ENCODE peak calls at places on chromosomes 2 and 18, in eight cellular contexts. One of them, this sample, is unnamed.

GRCh38 chr18:48846423-48846932 is 104.3 kb downstream of the SMAD7 start:
- DNase-seq in NCI-H1436: no peak
- DNase-seq in HL-60: no peak
- DNase-seq in retinal pigment epithelial cell: no peak
- DNase-seq in activated T-cell treated with anti-CD3 and anti-CD28 coated beads, Interleukin-2, amount 50 U/mL, for 1 hour: no peak
- DNase-seq in AG04449: no peak
- DNase-seq in activated B cell treated with CpG ODN at 0.5 μM for 24 hours: no peak
- DNase-seq in HCEC 1CT: no peak
- DNase-seq in this sample: no peak

GRCh38 chr2:189821953-189822748 is 37.9 kb downstream of the PMS1 start:
- DNase-seq in NCI-H1436: no peak
- DNase-seq in activated B cell treated with CpG ODN at 0.5 μM for 24 hours: no peak
- DNase-seq in activated T-cell treated with anti-CD3 and anti-CD28 coated beads, Interleukin-2, amount 50 U/mL, for 1 hour: no peak
- DNase-seq in AG04449: peak; percentile 46
- DNase-seq in HL-60: no peak
- DNase-seq in retinal pigment epithelial cell: peak; percentile 31
- DNase-seq in HCEC 1CT: peak; percentile 63
- DNase-seq in this sample: no peak

GRCh38 chr2:159968282-159968900 is 94.0 kb downstream of the PLA2R1 start:
- DNase-seq in activated B cell treated with CpG ODN at 0.5 μM for 24 hours: no peak
- DNase-seq in retinal pigment epithelial cell: peak; percentile 34
- DNase-seq in NCI-H1436: peak; percentile 72
- DNase-seq in activated T-cell treated with anti-CD3 and anti-CD28 coated beads, Interleukin-2, amount 50 U/mL, for 1 hour: no peak
- DNase-seq in HCEC 1CT: peak; percentile 36
- DNase-seq in HL-60: no peak
- DNase-seq in AG04449: no peak
- DNase-seq in this sample: peak; percentile 4

GRCh38 chr2:238793351-238793750 is 54.5 kb upstream of the TWIST2 start:
- DNase-seq in HCEC 1CT: peak; percentile 68
- DNase-seq in activated T-cell treated with anti-CD3 and anti-CD28 coated beads, Interleukin-2, amount 50 U/mL, for 1 hour: no peak
- DNase-seq in retinal pigment epithelial cell: no peak
- DNase-seq in HL-60: no peak
- DNase-seq in AG04449: no peak
- DNase-seq in activated B cell treated with CpG ODN at 0.5 μM for 24 hours: no peak
- DNase-seq in NCI-H1436: no peak
- DNase-seq in this sample: no peak

GRCh38 chr2:187008111-187008510 is 159.1 kb upstream of the ZSWIM2 start:
- DNase-seq in activated B cell treated with CpG ODN at 0.5 μM for 24 hours: no peak
- DNase-seq in HL-60: no peak
- DNase-seq in NCI-H1436: no peak
- DNase-seq in activated T-cell treated with anti-CD3 and anti-CD28 coated beads, Interleukin-2, amount 50 U/mL, for 1 hour: no peak
- DNase-seq in retinal pigment epithelial cell: peak; percentile 31
- DNase-seq in AG04449: no peak
- DNase-seq in HCEC 1CT: peak; percentile 81
- DNase-seq in this sample: no peak

GRCh38 chr18:48662021-48662661 is 123.3 kb downstream of the CTIF start:
- DNase-seq in retinal pigment epithelial cell: no peak
- DNase-seq in AG04449: peak; percentile 33
- DNase-seq in HL-60: peak; percentile 71
- DNase-seq in activated T-cell treated with anti-CD3 and anti-CD28 coated beads, Interleukin-2, amount 50 U/mL, for 1 hour: no peak
- DNase-seq in NCI-H1436: no peak
- DNase-seq in activated B cell treated with CpG ODN at 0.5 μM for 24 hours: no peak
- DNase-seq in HCEC 1CT: peak; percentile 64
- DNase-seq in this sample: no peak

GRCh38 chr2:85741811-85742507 is 11.8 kb upstream of the ATOH8 start:
- DNase-seq in AG04449: peak; percentile 88
- DNase-seq in HCEC 1CT: peak; percentile 86
- DNase-seq in activated T-cell treated with anti-CD3 and anti-CD28 coated beads, Interleukin-2, amount 50 U/mL, for 1 hour: no peak
- DNase-seq in NCI-H1436: no peak
- DNase-seq in retinal pigment epithelial cell: peak; percentile 61
- DNase-seq in activated B cell treated with CpG ODN at 0.5 μM for 24 hours: no peak
- DNase-seq in HL-60: no peak
- DNase-seq in this sample: no peak

GRCh38 chr18:33517950-33518349 is 60.1 kb upstream of the ASXL3 start:
- DNase-seq in activated T-cell treated with anti-CD3 and anti-CD28 coated beads, Interleukin-2, amount 50 U/mL, for 1 hour: no peak
- DNase-seq in HCEC 1CT: no peak
- DNase-seq in NCI-H1436: no peak
- DNase-seq in activated B cell treated with CpG ODN at 0.5 μM for 24 hours: no peak
- DNase-seq in AG04449: no peak
- DNase-seq in retinal pigment epithelial cell: no peak
- DNase-seq in HL-60: no peak
- DNase-seq in this sample: no peak

GRCh38 chr2:148914463-148914862 is 39.4 kb downstream of the KIF5C start:
- DNase-seq in activated B cell treated with CpG ODN at 0.5 μM for 24 hours: no peak
- DNase-seq in retinal pigment epithelial cell: no peak
- DNase-seq in HCEC 1CT: no peak
- DNase-seq in HL-60: no peak
- DNase-seq in activated T-cell treated with anti-CD3 and anti-CD28 coated beads, Interleukin-2, amount 50 U/mL, for 1 hour: no peak
- DNase-seq in AG04449: no peak
- DNase-seq in NCI-H1436: peak; percentile 90
- DNase-seq in this sample: no peak

GRCh38 chr2:68721482-68722071 is 13.0 kb upstream of the ARHGAP25 start:
- DNase-seq in HL-60: no peak
- DNase-seq in HCEC 1CT: no peak
- DNase-seq in NCI-H1436: no peak
- DNase-seq in retinal pigment epithelial cell: no peak
- DNase-seq in activated T-cell treated with anti-CD3 and anti-CD28 coated beads, Interleukin-2, amount 50 U/mL, for 1 hour: no peak
- DNase-seq in activated B cell treated with CpG ODN at 0.5 μM for 24 hours: no peak
- DNase-seq in AG04449: no peak
- DNase-seq in this sample: no peak

GRCh38 chr2:199455533-199456382 is 2.0 kb downstream of the SATB2 start:
- DNase-seq in HL-60: peak; percentile 66
- DNase-seq in retinal pigment epithelial cell: no peak
- DNase-seq in NCI-H1436: peak; percentile 56
- DNase-seq in HCEC 1CT: no peak
- DNase-seq in activated T-cell treated with anti-CD3 and anti-CD28 coated beads, Interleukin-2, amount 50 U/mL, for 1 hour: no peak
- DNase-seq in activated B cell treated with CpG ODN at 0.5 μM for 24 hours: no peak
- DNase-seq in AG04449: no peak
- DNase-seq in this sample: no peak

GRCh38 chr18:13570856-13571495 is 155.4 kb downstream of the FAM210A start:
- DNase-seq in activated T-cell treated with anti-CD3 and anti-CD28 coated beads, Interleukin-2, amount 50 U/mL, for 1 hour: no peak
- DNase-seq in retinal pigment epithelial cell: no peak
- DNase-seq in activated B cell treated with CpG ODN at 0.5 μM for 24 hours: no peak
- DNase-seq in AG04449: no peak
- DNase-seq in NCI-H1436: no peak
- DNase-seq in HCEC 1CT: no peak
- DNase-seq in HL-60: no peak
- DNase-seq in this sample: no peak

GRCh38 chr2:60821587-60822302 is 59.6 kb upstream of the REL start:
- DNase-seq in NCI-H1436: no peak
- DNase-seq in AG04449: no peak
- DNase-seq in HCEC 1CT: no peak
- DNase-seq in HL-60: no peak
- DNase-seq in retinal pigment epithelial cell: no peak
- DNase-seq in activated T-cell treated with anti-CD3 and anti-CD28 coated beads, Interleukin-2, amount 50 U/mL, for 1 hour: no peak
- DNase-seq in activated B cell treated with CpG ODN at 0.5 μM for 24 hours: no peak
- DNase-seq in this sample: no peak

GRCh38 chr2:120253021-120253882 is 600 bp downstream of the RALB start:
- DNase-seq in NCI-H1436: peak; percentile 46
- DNase-seq in AG04449: peak; percentile 26
- DNase-seq in HL-60: peak; percentile 89
- DNase-seq in retinal pigment epithelial cell: no peak
- DNase-seq in activated T-cell treated with anti-CD3 and anti-CD28 coated beads, Interleukin-2, amount 50 U/mL, for 1 hour: peak; percentile 44
- DNase-seq in HCEC 1CT: peak; percentile 89
- DNase-seq in activated B cell treated with CpG ODN at 0.5 μM for 24 hours: no peak
- DNase-seq in this sample: no peak

GRCh38 chr2:169080250-169081035 is 11.1 kb downstream of the DHRS9 start:
- DNase-seq in activated T-cell treated with anti-CD3 and anti-CD28 coated beads, Interleukin-2, amount 50 U/mL, for 1 hour: no peak
- DNase-seq in AG04449: no peak
- DNase-seq in retinal pigment epithelial cell: no peak
- DNase-seq in HL-60: no peak
- DNase-seq in activated B cell treated with CpG ODN at 0.5 μM for 24 hours: no peak
- DNase-seq in HCEC 1CT: no peak
- DNase-seq in NCI-H1436: no peak
- DNase-seq in this sample: no peak

GRCh38 chr2:179528576-179529069 is 264.0 kb upstream of the SESTD1 start:
- DNase-seq in activated T-cell treated with anti-CD3 and anti-CD28 coated beads, Interleukin-2, amount 50 U/mL, for 1 hour: no peak
- DNase-seq in activated B cell treated with CpG ODN at 0.5 μM for 24 hours: no peak
- DNase-seq in retinal pigment epithelial cell: no peak
- DNase-seq in AG04449: no peak
- DNase-seq in HCEC 1CT: no peak
- DNase-seq in HL-60: no peak
- DNase-seq in NCI-H1436: no peak
- DNase-seq in this sample: no peak

GRCh38 chr2:153477096-153477555 is 1.4 kb downstream of the RPRM start:
- DNase-seq in activated B cell treated with CpG ODN at 0.5 μM for 24 hours: no peak
- DNase-seq in NCI-H1436: peak; percentile 69
- DNase-seq in activated T-cell treated with anti-CD3 and anti-CD28 coated beads, Interleukin-2, amount 50 U/mL, for 1 hour: no peak
- DNase-seq in retinal pigment epithelial cell: no peak
- DNase-seq in HCEC 1CT: no peak
- DNase-seq in HL-60: no peak
- DNase-seq in AG04449: no peak
- DNase-seq in this sample: no peak

GRCh38 chr2:227127236-227127635 is 36.8 kb downstream of the COL4A4 start:
- DNase-seq in HL-60: no peak
- DNase-seq in retinal pigment epithelial cell: no peak
- DNase-seq in AG04449: no peak
- DNase-seq in NCI-H1436: no peak
- DNase-seq in activated T-cell treated with anti-CD3 and anti-CD28 coated beads, Interleukin-2, amount 50 U/mL, for 1 hour: no peak
- DNase-seq in HCEC 1CT: no peak
- DNase-seq in activated B cell treated with CpG ODN at 0.5 μM for 24 hours: no peak
- DNase-seq in this sample: no peak

GRCh38 chr2:118166242-118166641 is 78.0 kb downstream of the INSIG2 start:
- DNase-seq in HL-60: no peak
- DNase-seq in retinal pigment epithelial cell: no peak
- DNase-seq in NCI-H1436: no peak
- DNase-seq in HCEC 1CT: no peak
- DNase-seq in activated T-cell treated with anti-CD3 and anti-CD28 coated beads, Interleukin-2, amount 50 U/mL, for 1 hour: no peak
- DNase-seq in AG04449: no peak
- DNase-seq in activated B cell treated with CpG ODN at 0.5 μM for 24 hours: no peak
- DNase-seq in this sample: no peak

GRCh38 chr18:79411614-79412526 is 16.1 kb downstream of the NFATC1 start:
- DNase-seq in NCI-H1436: no peak
- DNase-seq in activated T-cell treated with anti-CD3 and anti-CD28 coated beads, Interleukin-2, amount 50 U/mL, for 1 hour: peak; percentile 31
- DNase-seq in HCEC 1CT: no peak
- DNase-seq in activated B cell treated with CpG ODN at 0.5 μM for 24 hours: no peak
- DNase-seq in HL-60: no peak
- DNase-seq in AG04449: no peak
- DNase-seq in retinal pigment epithelial cell: no peak
- DNase-seq in this sample: no peak

GRCh38 chr2:85971369-85971768 is 82.6 kb upstream of the ST3GAL5 start:
- DNase-seq in retinal pigment epithelial cell: no peak
- DNase-seq in NCI-H1436: no peak
- DNase-seq in activated T-cell treated with anti-CD3 and anti-CD28 coated beads, Interleukin-2, amount 50 U/mL, for 1 hour: no peak
- DNase-seq in HL-60: no peak
- DNase-seq in HCEC 1CT: peak; percentile 41
- DNase-seq in activated B cell treated with CpG ODN at 0.5 μM for 24 hours: no peak
- DNase-seq in AG04449: peak; percentile 21
- DNase-seq in this sample: no peak

GRCh38 chr2:191302459-191303155 is 57.4 kb downstream of the MYO1B start:
- DNase-seq in activated T-cell treated with anti-CD3 and anti-CD28 coated beads, Interleukin-2, amount 50 U/mL, for 1 hour: no peak
- DNase-seq in NCI-H1436: no peak
- DNase-seq in retinal pigment epithelial cell: no peak
- DNase-seq in activated B cell treated with CpG ODN at 0.5 μM for 24 hours: no peak
- DNase-seq in AG04449: no peak
- DNase-seq in HCEC 1CT: no peak
- DNase-seq in HL-60: no peak
- DNase-seq in this sample: no peak

GRCh38 chr18:22983175-22983574 is 50.0 kb downstream of the RBBP8 start:
- DNase-seq in activated T-cell treated with anti-CD3 and anti-CD28 coated beads, Interleukin-2, amount 50 U/mL, for 1 hour: no peak
- DNase-seq in retinal pigment epithelial cell: no peak
- DNase-seq in AG04449: no peak
- DNase-seq in NCI-H1436: no peak
- DNase-seq in activated B cell treated with CpG ODN at 0.5 μM for 24 hours: no peak
- DNase-seq in HL-60: peak; percentile 3
- DNase-seq in HCEC 1CT: peak; percentile 66
- DNase-seq in this sample: no peak

GRCh38 chr2:29559608-29560007 is 361.8 kb downstream of the ALK start:
- DNase-seq in AG04449: no peak
- DNase-seq in activated T-cell treated with anti-CD3 and anti-CD28 coated beads, Interleukin-2, amount 50 U/mL, for 1 hour: no peak
- DNase-seq in NCI-H1436: no peak
- DNase-seq in HCEC 1CT: no peak
- DNase-seq in activated B cell treated with CpG ODN at 0.5 μM for 24 hours: no peak
- DNase-seq in HL-60: no peak
- DNase-seq in retinal pigment epithelial cell: no peak
- DNase-seq in this sample: no peak

GRCh38 chr18:72726201-72726600 is 141.6 kb downstream of the NETO1 start:
- DNase-seq in activated B cell treated with CpG ODN at 0.5 μM for 24 hours: no peak
- DNase-seq in activated T-cell treated with anti-CD3 and anti-CD28 coated beads, Interleukin-2, amount 50 U/mL, for 1 hour: no peak
- DNase-seq in AG04449: no peak
- DNase-seq in retinal pigment epithelial cell: no peak
- DNase-seq in NCI-H1436: no peak
- DNase-seq in HCEC 1CT: no peak
- DNase-seq in HL-60: no peak
- DNase-seq in this sample: no peak

GRCh38 chr18:7954229-7954628 is 387.1 kb downstream of the PTPRM start:
- DNase-seq in activated T-cell treated with anti-CD3 and anti-CD28 coated beads, Interleukin-2, amount 50 U/mL, for 1 hour: no peak
- DNase-seq in retinal pigment epithelial cell: no peak
- DNase-seq in AG04449: no peak
- DNase-seq in HL-60: no peak
- DNase-seq in HCEC 1CT: peak; percentile 29
- DNase-seq in activated B cell treated with CpG ODN at 0.5 μM for 24 hours: no peak
- DNase-seq in NCI-H1436: no peak
- DNase-seq in this sample: no peak

GRCh38 chr2:240868286-240869108 is at the start of gene AGXT:
- DNase-seq in NCI-H1436: no peak
- DNase-seq in retinal pigment epithelial cell: no peak
- DNase-seq in activated T-cell treated with anti-CD3 and anti-CD28 coated beads, Interleukin-2, amount 50 U/mL, for 1 hour: peak; percentile 11
- DNase-seq in AG04449: no peak
- DNase-seq in HCEC 1CT: no peak
- DNase-seq in activated B cell treated with CpG ODN at 0.5 μM for 24 hours: no peak
- DNase-seq in HL-60: no peak
- DNase-seq in this sample: no peak

GRCh38 chr2:37376421-37377186 is 32.2 kb downstream of the QPCT start:
- DNase-seq in HCEC 1CT: peak; percentile 80
- DNase-seq in retinal pigment epithelial cell: no peak
- DNase-seq in activated B cell treated with CpG ODN at 0.5 μM for 24 hours: no peak
- DNase-seq in AG04449: no peak
- DNase-seq in activated T-cell treated with anti-CD3 and anti-CD28 coated beads, Interleukin-2, amount 50 U/mL, for 1 hour: no peak
- DNase-seq in NCI-H1436: no peak
- DNase-seq in HL-60: no peak
- DNase-seq in this sample: no peak

GRCh38 chr2:23788100-23788499 is 138.8 kb downstream of the ATAD2B start:
- DNase-seq in HCEC 1CT: no peak
- DNase-seq in NCI-H1436: no peak
- DNase-seq in AG04449: no peak
- DNase-seq in retinal pigment epithelial cell: no peak
- DNase-seq in activated T-cell treated with anti-CD3 and anti-CD28 coated beads, Interleukin-2, amount 50 U/mL, for 1 hour: no peak
- DNase-seq in activated B cell treated with CpG ODN at 0.5 μM for 24 hours: no peak
- DNase-seq in HL-60: no peak
- DNase-seq in this sample: no peak

GRCh38 chr2:19299522-19299921 is 58.9 kb downstream of the OSR1 start:
- DNase-seq in AG04449: no peak
- DNase-seq in HL-60: no peak
- DNase-seq in NCI-H1436: no peak
- DNase-seq in HCEC 1CT: peak; percentile 3
- DNase-seq in retinal pigment epithelial cell: peak; percentile 4
- DNase-seq in activated B cell treated with CpG ODN at 0.5 μM for 24 hours: no peak
- DNase-seq in activated T-cell treated with anti-CD3 and anti-CD28 coated beads, Interleukin-2, amount 50 U/mL, for 1 hour: no peak
- DNase-seq in this sample: no peak

GRCh38 chr2:23794234-23794633 is 132.7 kb downstream of the ATAD2B start:
- DNase-seq in NCI-H1436: no peak
- DNase-seq in AG04449: no peak
- DNase-seq in activated T-cell treated with anti-CD3 and anti-CD28 coated beads, Interleukin-2, amount 50 U/mL, for 1 hour: no peak
- DNase-seq in HCEC 1CT: no peak
- DNase-seq in activated B cell treated with CpG ODN at 0.5 μM for 24 hours: no peak
- DNase-seq in HL-60: no peak
- DNase-seq in retinal pigment epithelial cell: no peak
- DNase-seq in this sample: no peak

GRCh38 chr18:3402962-3403585 is 46.9 kb upstream of the TGIF1 start:
- DNase-seq in activated B cell treated with CpG ODN at 0.5 μM for 24 hours: no peak
- DNase-seq in activated T-cell treated with anti-CD3 and anti-CD28 coated beads, Interleukin-2, amount 50 U/mL, for 1 hour: no peak
- DNase-seq in NCI-H1436: no peak
- DNase-seq in retinal pigment epithelial cell: peak; percentile 99
- DNase-seq in HCEC 1CT: peak; percentile 85
- DNase-seq in AG04449: no peak
- DNase-seq in HL-60: no peak
- DNase-seq in this sample: no peak